ENCODE peak calls at places on chromosomes 6 and 20, in five cellular contexts. Z is psoas muscle, H is SJCRH30, C is body of pancreas, I is cardiac muscle cell. D is an unnamed sample.

GRCh38 chr20:38545771-38546170 is 35.2 kb upstream of the ADIG start:
- DNase-seq in Z (no peak), H (no peak), C (no peak), I (no peak), D (no peak)

GRCh38 chr6:195861-196360 is 96.4 kb upstream of the DUSP22 start:
- DNase-seq in Z (no peak), H (no peak), C (peak; percentile 52), I (peak; percentile 69), D (peak; percentile 65)

GRCh38 chr6:111805511-111806181 is 67.6 kb downstream of the FYN start:
- DNase-seq in Z (no peak), H (no peak), C (no peak), I (peak; percentile 63), D (no peak)

GRCh38 chr6:31479933-31480535 is 17.9 kb upstream of the MICB start:
- DNase-seq in Z (no peak), H (no peak), C (peak; percentile 58), I (no peak), D (no peak)

GRCh38 chr20:11796041-11796440 is 121.7 kb upstream of the BTBD3 start:
- DNase-seq in Z (no peak), H (no peak), C (no peak), I (peak; percentile 40), D (no peak)

GRCh38 chr6:50333696-50334095 is 284.0 kb upstream of the DEFB112 start:
- DNase-seq in Z (no peak), H (no peak), C (no peak), I (no peak), D (no peak)

GRCh38 chr6:132892929-132893771 is 78.8 kb downstream of the RPS12 start:
- DNase-seq in Z (no peak), H (no peak), C (no peak), I (no peak), D (no peak)

GRCh38 chr6:125117818-125118217 is 35.8 kb upstream of the TPD52L1 start:
- DNase-seq in Z (no peak), H (no peak), C (no peak), I (no peak), D (no peak)

GRCh38 chr20:1877604-1878195 is 17.5 kb upstream of the SIRPA start:
- DNase-seq in Z (no peak), H (no peak), C (no peak), I (no peak), D (no peak)

GRCh38 chr6:42259841-42260395 is 42.3 kb upstream of the MRPS10 start:
- DNase-seq in Z (no peak), H (no peak), C (peak; percentile 36), I (no peak), D (no peak)

GRCh38 chr20:59573837-59574236 is 30.5 kb upstream of the PHACTR3 start:
- DNase-seq in Z (no peak), H (no peak), C (no peak), I (no peak), D (no peak)

GRCh38 chr6:33977606-33978438 is 168.1 kb downstream of the GRM4 start:
- DNase-seq in Z (no peak), H (no peak), C (no peak), I (no peak), D (no peak)

GRCh38 chr20:38246357-38247165 is 14.0 kb downstream of the KIAA1755 start:
- DNase-seq in Z (peak; percentile 43), H (no peak), C (no peak), I (peak; percentile 18), D (no peak)

GRCh38 chr6:113433506-113433991 is 423.6 kb upstream of the MARCKS start:
- DNase-seq in Z (peak; percentile 56), H (no peak), C (peak; percentile 68), I (peak; percentile 94), D (no peak)

GRCh38 chr6:152380993-152381898 is 255.9 kb downstream of the SYNE1 start:
- DNase-seq in Z (peak; percentile 75), H (peak; percentile 68), C (peak; percentile 87), I (peak; percentile 95), D (no peak)

GRCh38 chr6:148831064-148831463 is 84.2 kb downstream of the UST start:
- DNase-seq in Z (no peak), H (no peak), C (no peak), I (no peak), D (no peak)

GRCh38 chr6:46323312-46323965 is 152.7 kb upstream of the ENPP5 start:
- DNase-seq in Z (no peak), H (peak; percentile 44), C (no peak), I (peak; percentile 82), D (no peak)

GRCh38 chr6:155461636-155462035 is 6.0 kb upstream of the NOX3 start:
- DNase-seq in Z (no peak), H (no peak), C (no peak), I (peak; percentile 32), D (no peak)

GRCh38 chr20:23146111-23146640 is 60.1 kb upstream of the CD93 start:
- DNase-seq in Z (no peak), H (no peak), C (no peak), I (no peak), D (no peak)
- H3K4me1 ChIP-seq in Z (peaks cover 86% of the 10 kb centered on the region), H (peaks cover 58% of the 10 kb centered on the region), C (no peaks in the 10 kb centered on the region), I (peaks cover 11% of the 10 kb centered on the region), D (no peaks in the 10 kb centered on the region)

GRCh38 chr6:137870744-137871247 is 3.7 kb downstream of the TNFAIP3 start:
- DNase-seq in Z (no peak), H (no peak), C (no peak), I (no peak), D (peak; percentile 50)

GRCh38 chr6:137872071-137872470 is 5.0 kb downstream of the TNFAIP3 start:
- DNase-seq in Z (no peak), H (no peak), C (no peak), I (no peak), D (no peak)

GRCh38 chr6:137870286-137870685 is 3.2 kb downstream of the TNFAIP3 start:
- DNase-seq in Z (no peak), H (no peak), C (no peak), I (no peak), D (peak; percentile 35)

GRCh38 chr6:137869781-137870180 is 2.7 kb downstream of the TNFAIP3 start:
- DNase-seq in Z (no peak), H (no peak), C (no peak), I (no peak), D (no peak)

GRCh38 chr6:137871299-137871698 is 4.2 kb downstream of the TNFAIP3 start:
- DNase-seq in Z (no peak), H (no peak), C (no peak), I (no peak), D (no peak)
- H3K4me3 ChIP-seq in Z (peak overlapping the region; percentile 37), H (no peak overlapping the region), C (no peak overlapping the region), I (no peak overlapping the region), D (peak overlapping the region; percentile 96)

DNA sequence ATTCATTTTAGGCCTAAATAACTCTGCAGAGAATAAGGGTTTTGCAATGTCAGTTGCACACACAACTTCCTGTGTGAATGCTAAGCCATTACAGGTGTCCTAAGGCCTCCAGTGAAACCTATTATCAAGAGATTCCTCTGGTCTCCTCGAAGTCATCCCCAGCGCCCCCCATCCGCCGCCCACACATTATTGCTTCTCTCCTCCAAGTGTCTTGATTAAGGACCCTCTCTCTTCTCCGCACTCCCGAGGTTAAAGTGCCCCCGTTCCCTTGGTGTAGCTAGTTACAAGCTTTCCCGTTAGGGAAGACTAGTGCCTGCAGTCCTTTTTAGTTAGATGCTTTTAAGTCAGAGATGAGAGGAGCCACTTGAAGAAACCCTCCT is 1.2 kb downstream of the HIVEP2 start:
- DNase-seq in Z (no peak), H (peak; percentile 5), C (no peak), I (peak; percentile 62), D (peak; percentile 32)
- H3K4me1 ChIP-seq in Z (peaks cover 51% of the 10 kb centered on the region), H (peaks cover 11% of the 10 kb centered on the region), C (peaks cover 42% of the 10 kb centered on the region), I (peaks cover 17% of the 10 kb centered on the region), D (peaks cover 50% of the 10 kb centered on the region)

GRCh38 chr20:49276895-49277785 is 717 bp downstream of the ZNFX1 start:
- DNase-seq in Z (peak; percentile 38), H (peak; percentile 45), C (peak; percentile 22), I (no peak), D (no peak)

GRCh38 chr20:49277786-49278035 is 146 bp downstream of the ZNFX1 start:
- DNase-seq in Z (no peak), H (no peak), C (no peak), I (no peak), D (no peak)

GRCh38 chr20:49278036-49278816 is at the start of gene ZNFX1:
- DNase-seq in Z (peak; percentile 99), H (peak; percentile 100), C (peak; percentile 99), I (peak; percentile 99), D (peak; percentile 99)

GRCh38 chr20:49275634-49276033 is 2.2 kb downstream of the ZNFX1 start:
- DNase-seq in Z (no peak), H (no peak), C (no peak), I (no peak), D (no peak)

GRCh38 chr20:49276201-49276894 is 1.5 kb downstream of the ZNFX1 start:
- DNase-seq in Z (no peak), H (peak; percentile 49), C (peak; percentile 34), I (peak; percentile 59), D (no peak)
- H3K4me3 ChIP-seq in Z (peak overlapping the region; percentile 84), H (peak overlapping the region; percentile 87), C (no peak overlapping the region), I (peak overlapping the region; percentile 52), D (peak overlapping the region; percentile 80)

GRCh38 chr20:48716541-48716940 is 111.3 kb downstream of the PREX1 start:
- DNase-seq in Z (no peak), H (no peak), C (no peak), I (no peak), D (no peak)
- H3K4me1 ChIP-seq in Z (no peaks in the 10 kb centered on the region), H (peaks cover 23% of the 10 kb centered on the region), C (no peaks in the 10 kb centered on the region), I (no peaks in the 10 kb centered on the region), D (peaks cover 86% of the 10 kb centered on the region)

GRCh38 chr6:156786652-156787051 is 9.5 kb downstream of the ARID1B start:
- DNase-seq in Z (no peak), H (no peak), C (no peak), I (no peak), D (no peak)

GRCh38 chr6:156780962-156781705 is 4.0 kb downstream of the ARID1B start:
- DNase-seq in Z (no peak), H (no peak), C (no peak), I (no peak), D (no peak)

GRCh38 chr6:156781882-156782631 is 4.9 kb downstream of the ARID1B start:
- DNase-seq in Z (no peak), H (no peak), C (no peak), I (no peak), D (no peak)

GRCh38 chr6:156782691-156783320 is 5.6 kb downstream of the ARID1B start:
- DNase-seq in Z (no peak), H (no peak), C (no peak), I (no peak), D (no peak)

DNA sequence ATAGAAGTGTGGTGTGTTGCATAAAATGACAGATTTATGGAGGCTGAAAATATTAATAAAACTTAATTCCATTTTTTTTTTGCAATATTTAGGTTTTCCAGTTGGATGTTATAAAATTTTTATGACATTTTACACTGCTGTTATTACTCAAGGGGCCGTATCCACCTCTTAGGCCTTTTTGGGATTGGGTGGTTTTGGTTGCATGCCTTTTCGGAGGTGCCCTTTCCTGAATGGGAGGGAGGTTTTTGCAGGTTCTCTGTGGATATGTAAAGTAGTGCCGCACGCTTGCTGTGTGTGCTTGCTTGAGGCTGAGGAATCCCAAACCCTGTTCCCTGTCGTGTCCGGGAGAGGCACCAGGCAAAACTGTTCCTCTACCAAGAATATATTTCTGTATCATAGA is 6.8 kb downstream of the ARID1B start:
- DNase-seq in Z (no peak), H (no peak), C (no peak), I (no peak), D (no peak)
- H3K4me3 ChIP-seq in Z (peak overlapping the region; percentile 26), H (no peak overlapping the region), C (no peak overlapping the region), I (peak overlapping the region; percentile 1), D (no peak overlapping the region)

D was measured in naive thymus-derived CD4-positive, alpha-beta T cell.